ENCODE peak calls at places on chromosomes 2 and 18, in seven cellular contexts. R is kidney epithelial cell, V is tibial artery, G is mucosa of descending colon, F is GM06990, B is fibroblast of lung, Z is bronchial epithelial cell. I is an unnamed sample.

GRCh38 chr18:9366126-9366714 is 31.6 kb downstream of the TWSG1 start:
- DNase-seq in R (no peak), V (no peak), G (no peak), F (no peak), B (peak; percentile 44), Z (peak; percentile 89), I (peak; percentile 28)

GRCh38 chr2:206250041-206250897 is 24.2 kb upstream of the ZDBF2 start:
- DNase-seq in R (no peak), V (no peak), G (no peak), F (no peak), B (peak; percentile 31), Z (no peak), I (peak; percentile 16)

GRCh38 chr2:157244691-157245090 is 12.8 kb upstream of the GALNT5 start:
- DNase-seq in R (no peak), V (no peak), G (no peak), F (no peak), B (no peak), Z (no peak), I (no peak)

GRCh38 chr2:121360566-121361300 is 75.7 kb upstream of the TFCP2L1 start:
- DNase-seq in R (peak; percentile 48), V (no peak), G (no peak), F (no peak), B (peak; percentile 66), Z (peak; percentile 93), I (peak; percentile 70)

GRCh38 chr2:112005391-112006075 is 49.5 kb upstream of the TMEM87B start:
- DNase-seq in R (no peak), V (no peak), G (no peak), F (no peak), B (no peak), Z (peak; percentile 13), I (no peak)

GRCh38 chr2:125870746-125871145 is 785.2 kb upstream of the GYPC start:
- DNase-seq in R (no peak), V (no peak), G (no peak), F (no peak), B (no peak), Z (no peak), I (no peak)

GRCh38 chr18:77560334-77560970 is 310.8 kb downstream of the GALR1 start:
- DNase-seq in R (no peak), V (no peak), G (no peak), F (no peak), B (no peak), Z (peak; percentile 22), I (no peak)

GRCh38 chr18:2111456-2111855 is 459.8 kb downstream of the METTL4 start:
- DNase-seq in R (peak; percentile 55), V (no peak), G (no peak), F (no peak), B (no peak), Z (peak; percentile 52), I (no peak)

GRCh38 chr18:73511751-73512525 is 635.7 kb downstream of the FBXO15 start:
- DNase-seq in R (no peak), V (no peak), G (no peak), F (no peak), B (peak; percentile 85), Z (no peak), I (no peak)

GRCh38 chr2:20578895-20579825 is 71.7 kb downstream of the HS1BP3 start:
- DNase-seq in R (peak; percentile 97), V (peak; percentile 92), G (no peak), F (peak; percentile 77), B (peak; percentile 91), Z (peak; percentile 96), I (peak; percentile 43)

GRCh38 chr2:216210711-216211131 is 101.6 kb downstream of the XRCC5 start:
- DNase-seq in R (no peak), V (no peak), G (no peak), F (no peak), B (no peak), Z (no peak), I (no peak)

GRCh38 chr2:230503798-230504197 is 87.8 kb downstream of the SP100 start:
- DNase-seq in R (no peak), V (no peak), G (no peak), F (no peak), B (no peak), Z (no peak), I (no peak)

GRCh38 chr18:58194028-58194427 is 150.0 kb downstream of the NEDD4L start:
- DNase-seq in R (no peak), V (no peak), G (no peak), F (no peak), B (no peak), Z (no peak), I (peak; percentile 32)

GRCh38 chr2:128323501-128323931 is 4.8 kb upstream of the HS6ST1 start:
- DNase-seq in R (no peak), V (no peak), G (no peak), F (no peak), B (no peak), Z (no peak), I (no peak)

GRCh38 chr2:65598240-65598639 is 165.8 kb upstream of the SPRED2 start:
- DNase-seq in R (no peak), V (no peak), G (no peak), F (no peak), B (no peak), Z (no peak), I (no peak)

GRCh38 chr2:134679740-134680139 is 39.1 kb downstream of the TMEM163 start:
- DNase-seq in R (no peak), V (no peak), G (no peak), F (no peak), B (no peak), Z (no peak), I (no peak)

GRCh38 chr2:88258208-88258607 is 88.1 kb downstream of the THNSL2 start:
- DNase-seq in R (no peak), V (no peak), G (no peak), F (no peak), B (no peak), Z (peak; percentile 66), I (no peak)

GRCh38 chr2:40286721-40287120 is 165.2 kb downstream of the SLC8A1 start:
- DNase-seq in R (no peak), V (no peak), G (no peak), F (no peak), B (no peak), Z (no peak), I (no peak)

GRCh38 chr2:41895334-41895664 is 152.5 kb upstream of the PKDCC start:
- DNase-seq in R (no peak), V (no peak), G (no peak), F (no peak), B (no peak), Z (no peak), I (no peak)

GRCh38 chr2:212692466-212692865 is 153.9 kb upstream of the ERBB4 start:
- DNase-seq in R (no peak), V (no peak), G (no peak), F (no peak), B (peak; percentile 11), Z (no peak), I (no peak)
- H3K4me3 ChIP-seq in R (no peak overlapping the region), V (no peak overlapping the region), G (no peak overlapping the region), F (no peak overlapping the region), B (no peak overlapping the region), Z (no peak overlapping the region), I (no peak overlapping the region)

DNA sequence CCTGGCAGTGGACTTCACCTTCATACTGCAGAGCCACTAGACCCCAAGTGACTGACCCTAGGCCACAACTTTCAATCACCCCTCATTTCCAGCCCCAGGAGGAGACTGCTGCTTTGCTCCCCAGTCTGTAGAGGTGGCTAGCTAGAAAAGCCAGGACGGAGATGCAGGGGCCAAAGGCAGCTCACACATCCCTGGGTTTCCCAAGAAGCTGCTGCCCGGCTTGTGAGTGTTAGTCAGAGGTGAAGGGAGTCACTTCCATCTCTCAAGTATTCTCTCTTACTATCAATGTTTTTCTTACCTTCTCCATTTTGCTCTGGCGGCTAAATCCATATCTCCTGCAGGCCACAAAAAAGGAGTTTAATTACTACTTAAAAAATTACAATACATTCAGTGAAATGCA is 36.2 kb downstream of the CCDC93 start:
- DNase-seq in R (no peak), V (no peak), G (no peak), F (no peak), B (no peak), Z (no peak), I (no peak)
- H3K36me3 ChIP-seq in R (peaks cover 3% of the 10 kb centered on the region), V (peaks cover 60% of the 10 kb centered on the region), G (peaks cover 5% of the 10 kb centered on the region), F (peaks cover 9% of the 10 kb centered on the region), B (peaks cover 9% of the 10 kb centered on the region), Z (peaks cover 16% of the 10 kb centered on the region), I (peaks cover 55% of the 10 kb centered on the region)

DNA sequence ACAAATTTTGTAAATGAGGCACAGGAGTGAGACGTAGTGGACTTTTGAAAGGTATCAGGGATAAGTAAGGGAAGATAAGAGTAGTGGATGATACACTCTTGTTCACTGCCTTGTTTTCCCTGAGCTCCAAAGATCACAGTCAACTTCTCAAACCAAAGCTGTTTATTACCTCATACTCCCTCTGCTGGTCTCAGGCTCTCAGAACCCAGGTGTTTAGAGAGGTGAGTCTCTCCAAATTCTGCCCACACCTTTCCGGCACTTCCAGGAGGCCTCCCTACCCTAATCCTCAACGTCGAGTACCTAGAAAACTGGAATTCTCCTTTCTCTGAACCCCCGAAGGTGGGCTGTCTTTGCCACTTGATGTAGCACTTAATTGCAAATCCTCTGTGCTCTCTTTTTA is 621.1 kb downstream of the BCL11A start:
- DNase-seq in R (no peak), V (no peak), G (no peak), F (no peak), B (no peak), Z (peak; percentile 21), I (no peak)
- TF ChIP-seq CTCF in R (no peak), V (no peak), G (no peak), F (no peak), B (no peak), Z (peak; percentile 35), I (no peak)

GRCh38 chr2:218859556-218859993 is at the start of gene WNT6:
- DNase-seq in R (no peak), V (peak; percentile 40), G (no peak), F (no peak), B (no peak), Z (no peak), I (peak; percentile 68)
- H3K4me3 ChIP-seq in R (no peak within 1 kb of the TSS), V (peak within 1 kb of the TSS; percentile 47), G (no peak within 1 kb of the TSS), F (no peak within 1 kb of the TSS), B (no peak within 1 kb of the TSS), Z (peak within 1 kb of the TSS; percentile 2), I (peak within 1 kb of the TSS; percentile 40)

I was measured in pancreas.